ENCODE peak calls at places on chromosomes 13 and 19, in four cellular contexts. M, R, O and G are unnamed samples.

GRCh38 chr13:34620073-34620858 is 321.8 kb upstream of the NBEA start:
- DNase-seq in M (no peak), R (no peak), O (no peak), G (no peak)

GRCh38 chr13:98370806-98371553 is 193.9 kb upstream of the RNF113B start:
- DNase-seq in M (peak), R (no peak), O (no peak), G (no peak)

GRCh38 chr19:17706750-17707181 is 12.5 kb upstream of the MAP1S start:
- DNase-seq in M (no peak), R (peak), O (no peak), G (no peak)

GRCh38 chr19:17107546-17108452 is 32.2 kb downstream of the MYO9B start:
- DNase-seq in M (peak), R (peak), O (no peak), G (no peak)

GRCh38 chr13:110331362-110331761 is 24.3 kb downstream of the COL4A2 start:
- DNase-seq in M (no peak), R (no peak), O (no peak), G (no peak)

GRCh38 chr13:109156181-109156935 is 526.9 kb downstream of the MYO16 start:
- DNase-seq in M (peak), R (peak), O (no peak), G (no peak)

GRCh38 chr19:17296278-17296677 is 6.9 kb downstream of the ABHD8 start:
- DNase-seq in M (peak), R (peak), O (no peak), G (no peak)

GRCh38 chr13:100987993-100988392 is 313.4 kb upstream of the TMTC4 start:
- DNase-seq in M (peak), R (peak), O (no peak), G (no peak)

GRCh38 chr19:13038306-13039210 is 43.3 kb downstream of the NFIX start:
- DNase-seq in M (no peak), R (no peak), O (no peak), G (no peak)

GRCh38 chr19:57436392-57436791 is 1.3 kb downstream of the ZNF749 start:
- DNase-seq in M (no peak), R (no peak), O (no peak), G (no peak)

GRCh38 chr13:34412817-34413365 is 529.2 kb upstream of the NBEA start:
- DNase-seq in M (peak), R (peak), O (no peak), G (no peak)

GRCh38 chr19:7863157-7863970 is 10.8 kb downstream of the PRR36 start:
- DNase-seq in M (no peak), R (no peak), O (no peak), G (no peak)

GRCh38 chr19:342128-342455 is 2.5 kb downstream of the MIER2 start:
- DNase-seq in M (no peak), R (no peak), O (no peak), G (no peak)

GRCh38 chr19:10069046-10069445 is 17.1 kb upstream of the SHFL start:
- DNase-seq in M (no peak), R (no peak), O (no peak), G (no peak)

GRCh38 chr13:31038834-31039552 is 106.5 kb downstream of the TEX26 start:
- DNase-seq in M (peak), R (no peak), O (peak), G (peak)

GRCh38 chr19:28711401-28711800 is 501.6 kb downstream of the UQCRFS1 start:
- DNase-seq in M (no peak), R (no peak), O (no peak), G (no peak)

GRCh38 chr19:55696301-55697068 is 21.5 kb downstream of the EPN1 start:
- DNase-seq in M (no peak), R (no peak), O (no peak), G (no peak)

GRCh38 chr13:72849571-72849970 is 67.6 kb downstream of the PIBF1 start:
- DNase-seq in M (no peak), R (no peak), O (no peak), G (no peak)

GRCh38 chr13:52827839-52828238 is 20.6 kb downstream of the PCDH8 start:
- DNase-seq in M (no peak), R (no peak), O (no peak), G (no peak)

DNA sequence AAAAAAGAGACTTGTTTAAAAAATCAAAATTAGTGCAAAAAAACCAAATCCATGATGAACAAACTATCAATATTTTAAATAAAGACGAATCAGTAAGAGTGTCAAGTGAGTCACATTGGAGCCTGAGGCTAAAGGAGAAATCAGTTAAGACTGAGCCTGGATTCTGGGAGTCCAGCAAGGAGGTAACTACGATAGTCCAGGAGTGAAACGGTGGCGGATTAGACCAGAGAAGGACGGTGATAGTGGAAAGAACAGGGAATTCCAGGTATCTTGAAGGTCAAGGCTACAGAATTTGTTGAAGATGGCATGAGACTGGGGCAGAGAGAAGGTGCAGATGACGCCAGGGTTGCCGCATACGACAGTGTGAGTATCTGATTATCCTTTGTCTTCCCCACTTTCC is 7.0 kb upstream of the NPAS1 start:
- DNase-seq in M (no peak), R (no peak), O (no peak), G (no peak)
- H3K4me2 ChIP-seq in M (no peak), R (peak), O (peak), G (no peak)

DNA sequence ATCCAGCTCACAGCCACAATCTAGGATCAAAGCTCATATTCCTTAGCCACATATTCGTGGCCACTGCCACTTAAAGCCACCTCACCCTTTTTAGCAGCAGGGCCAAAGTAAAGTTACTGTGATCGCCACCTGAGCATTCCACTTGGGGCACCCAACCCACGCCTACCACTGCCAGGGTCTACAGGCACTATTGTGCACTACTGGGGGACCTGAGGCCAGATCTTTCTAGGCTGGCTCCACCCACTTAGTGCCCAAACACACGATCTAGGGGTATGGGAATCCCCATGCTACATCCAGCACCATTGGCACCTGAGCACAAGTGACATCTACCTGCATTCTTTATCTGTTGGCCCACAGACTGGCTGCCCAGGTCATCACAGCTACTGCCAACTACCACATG is 517.9 kb upstream of the PRR20A start:
- DNase-seq in M (no peak), R (no peak), O (no peak), G (no peak)
- H3K27ac ChIP-seq in M (no peak), R (no peak), O (no peak), G (no peak)

GRCh38 chr19:49952475-49952829 is 8.5 kb downstream of the SIGLEC11 start:
- DNase-seq in M (no peak), R (no peak), O (no peak), G (no peak)

GRCh38 chr19:49951806-49952474 is 9.0 kb downstream of the SIGLEC11 start:
- DNase-seq in M (no peak), R (no peak), O (no peak), G (no peak)

GRCh38 chr19:49954092-49954825 is 6.7 kb downstream of the SIGLEC11 start:
- DNase-seq in M (no peak), R (no peak), O (no peak), G (no peak)

GRCh38 chr19:49953376-49953775 is 7.6 kb downstream of the SIGLEC11 start:
- DNase-seq in M (no peak), R (no peak), O (no peak), G (no peak)

DNA sequence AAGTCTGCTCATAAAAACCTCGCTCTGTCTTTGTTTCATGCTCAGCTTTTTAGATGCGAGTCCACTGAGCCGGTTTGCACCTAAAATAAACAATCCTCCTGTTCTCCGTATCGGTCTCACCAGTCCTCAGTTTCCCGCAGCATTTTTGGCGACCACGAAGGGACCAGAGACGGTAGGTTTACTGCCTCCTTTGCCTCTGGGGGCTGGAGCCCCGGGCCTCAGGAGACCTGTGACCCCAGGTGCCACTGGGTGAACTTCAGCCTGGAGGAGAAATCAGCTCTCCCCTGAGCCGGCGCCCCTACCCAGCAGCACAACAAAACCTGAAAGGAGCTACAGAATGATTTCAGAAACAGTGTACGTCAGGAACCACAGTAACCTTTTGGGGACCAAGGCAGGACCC is 8.1 kb downstream of the SIGLEC11 start:
- DNase-seq in M (no peak), R (no peak), O (no peak), G (no peak)
- H3K4me2 ChIP-seq in M (no peak), R (no peak), O (no peak), G (no peak)

GRCh38 chr19:30026933-30027332 is 84.9 kb downstream of the URI1 start:
- DNase-seq in M (no peak), R (no peak), O (no peak), G (no peak)

GRCh38 chr19:30028118-30028991 is 86.3 kb downstream of the URI1 start:
- DNase-seq in M (no peak), R (no peak), O (no peak), G (no peak)

GRCh38 chr19:30028992-30029343 is 86.9 kb downstream of the URI1 start:
- DNase-seq in M (no peak), R (no peak), O (no peak), G (no peak)

GRCh38 chr19:30034321-30034720 is 92.3 kb downstream of the URI1 start:
- DNase-seq in M (no peak), R (no peak), O (no peak), G (no peak)

DNA sequence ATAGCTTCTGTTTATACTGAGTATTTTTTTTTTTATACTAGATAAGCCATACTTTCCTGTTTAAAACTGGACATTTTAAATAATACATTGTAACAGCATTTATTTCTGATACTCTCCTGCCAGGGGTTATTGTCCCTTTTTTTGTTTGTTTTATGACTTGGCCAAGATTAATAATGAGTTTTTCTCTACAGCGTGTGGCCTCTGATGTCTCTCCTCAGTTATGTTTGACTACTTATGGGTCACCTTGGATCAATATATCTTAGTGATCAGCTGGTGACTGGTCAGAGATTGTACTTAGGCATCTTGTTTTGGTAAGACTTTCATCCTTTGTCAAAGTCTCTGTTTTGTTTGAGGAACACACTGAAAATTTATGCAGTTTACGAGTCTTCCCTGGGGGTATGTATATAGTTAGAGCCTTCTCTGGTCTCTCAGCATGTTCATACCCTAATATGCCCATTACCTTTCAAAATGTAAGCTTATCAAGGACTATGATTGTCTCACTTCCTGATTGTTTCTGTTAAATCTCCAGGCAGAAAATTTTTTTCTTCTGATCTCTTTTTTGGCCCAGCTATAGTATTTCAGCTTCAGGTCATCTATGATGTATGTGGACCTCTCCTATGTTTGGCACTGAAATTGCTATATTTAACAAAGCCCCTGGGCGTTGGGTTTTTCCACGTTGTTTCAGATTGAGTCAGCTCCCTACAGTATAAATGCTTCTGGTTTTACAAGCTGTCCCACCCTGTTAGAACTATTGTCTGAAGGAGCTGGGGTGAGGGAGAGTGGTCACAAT is 87.9 kb downstream of the URI1 start:
- DNase-seq in M (no peak), R (peak), O (no peak), G (no peak)
- H3K27ac ChIP-seq in M (no peak), R (no peak), O (no peak), G (no peak)

GRCh38 chr13:76852991-76853390 is 33.2 kb downstream of the KCTD12 start:
- DNase-seq in M (peak), R (no peak), O (no peak), G (no peak)

GRCh38 chr13:76856141-76856571 is 30.0 kb downstream of the KCTD12 start:
- DNase-seq in M (peak), R (no peak), O (no peak), G (no peak)

GRCh38 chr13:76854894-76855293 is 31.3 kb downstream of the KCTD12 start:
- DNase-seq in M (peak), R (no peak), O (no peak), G (no peak)

GRCh38 chr13:76853481-76853880 is 32.7 kb downstream of the KCTD12 start:
- DNase-seq in M (no peak), R (no peak), O (no peak), G (no peak)

GRCh38 chr13:76854209-76854608 is 32.0 kb downstream of the KCTD12 start:
- DNase-seq in M (no peak), R (no peak), O (no peak), G (no peak)
- H3K4me2 ChIP-seq in M (no peak), R (no peak), O (no peak), G (no peak)

GRCh38 chr19:14433454-14434156 is 499 bp downstream of the PKN1 start:
- DNase-seq in M (no peak), R (no peak), O (peak), G (peak)
- H3K27ac ChIP-seq in M (no peak), R (peak), O (no peak), G (peak)

GRCh38 chr19:38034153-38034835 is 127.3 kb downstream of the SIPA1L3 start:
- DNase-seq in M (no peak), R (no peak), O (no peak), G (peak)
- H3K4me2 ChIP-seq in M (no peak), R (no peak), O (peak), G (peak)

GRCh38 chr19:1363599-1363998 is 20.1 kb upstream of the NDUFS7 start:
- DNase-seq in M (no peak), R (no peak), O (no peak), G (no peak)
- H3K27ac ChIP-seq in M (no peak), R (no peak), O (no peak), G (no peak)

GRCh38 chr19:33621065-33621785 is 528 bp upstream of the CHST8 start:
- DNase-seq in M (no peak), R (no peak), O (no peak), G (no peak)
- H3K4me2 ChIP-seq in M (peak), R (peak), O (peak), G (no peak)